ENCODE peak calls at places on chromosome 1, in ten cellular contexts. One of them, this sample, is unnamed.

GRCh38 chr1:80882552-80882951 is 918.2 kb upstream of the ADGRL2 start:
- DNase-seq in CD4-positive, CD25-positive, alpha-beta regulatory T cell: no peak
- DNase-seq in suprapubic skin: no peak
- DNase-seq in thyroid gland: no peak
- DNase-seq in HAP-1: no peak
- DNase-seq in mammary epithelial cell: peak; percentile 22
- DNase-seq in H7: no peak
- DNase-seq in bronchial epithelial cell: peak; percentile 37
- DNase-seq in hepatocyte: peak; percentile 35
- DNase-seq in HepG2: peak; percentile 72
- DNase-seq in this sample: peak; percentile 38

GRCh38 chr1:27562483-27563406 is 41.2 kb downstream of the AHDC1 start:
- DNase-seq in CD4-positive, CD25-positive, alpha-beta regulatory T cell: no peak
- DNase-seq in suprapubic skin: no peak
- DNase-seq in thyroid gland: no peak
- DNase-seq in HAP-1: no peak
- DNase-seq in mammary epithelial cell: no peak
- DNase-seq in H7: no peak
- DNase-seq in bronchial epithelial cell: no peak
- DNase-seq in hepatocyte: peak; percentile 7
- DNase-seq in HepG2: no peak
- DNase-seq in this sample: no peak

GRCh38 chr1:235858784-235859183 is 7.9 kb downstream of the LYST start:
- DNase-seq in CD4-positive, CD25-positive, alpha-beta regulatory T cell: no peak
- DNase-seq in suprapubic skin: no peak
- DNase-seq in thyroid gland: no peak
- DNase-seq in HAP-1: no peak
- DNase-seq in mammary epithelial cell: no peak
- DNase-seq in H7: no peak
- DNase-seq in bronchial epithelial cell: no peak
- DNase-seq in hepatocyte: no peak
- DNase-seq in HepG2: no peak
- DNase-seq in this sample: no peak

GRCh38 chr1:26156285-26157038 is 2.4 kb upstream of the FAM110D start:
- DNase-seq in CD4-positive, CD25-positive, alpha-beta regulatory T cell: no peak
- DNase-seq in suprapubic skin: peak; percentile 78
- DNase-seq in thyroid gland: no peak
- DNase-seq in HAP-1: no peak
- DNase-seq in mammary epithelial cell: no peak
- DNase-seq in H7: peak; percentile 86
- DNase-seq in bronchial epithelial cell: no peak
- DNase-seq in hepatocyte: no peak
- DNase-seq in HepG2: no peak
- DNase-seq in this sample: no peak

GRCh38 chr1:204431310-204432184 is 19.9 kb upstream of the PPP1R15B start:
- DNase-seq in CD4-positive, CD25-positive, alpha-beta regulatory T cell: peak; percentile 72
- DNase-seq in suprapubic skin: peak; percentile 91
- DNase-seq in thyroid gland: peak; percentile 80
- DNase-seq in HAP-1: peak; percentile 57
- DNase-seq in mammary epithelial cell: peak; percentile 56
- DNase-seq in H7: peak; percentile 86
- DNase-seq in bronchial epithelial cell: peak; percentile 70
- DNase-seq in hepatocyte: peak; percentile 89
- DNase-seq in HepG2: peak; percentile 52
- DNase-seq in this sample: peak; percentile 80

GRCh38 chr1:5620997-5621396 is 371.2 kb downstream of the NPHP4 start:
- DNase-seq in CD4-positive, CD25-positive, alpha-beta regulatory T cell: no peak
- DNase-seq in suprapubic skin: peak; percentile 38
- DNase-seq in thyroid gland: peak; percentile 34
- DNase-seq in HAP-1: peak; percentile 21
- DNase-seq in mammary epithelial cell: no peak
- DNase-seq in H7: peak; percentile 85
- DNase-seq in bronchial epithelial cell: no peak
- DNase-seq in hepatocyte: peak; percentile 77
- DNase-seq in HepG2: peak; percentile 26
- DNase-seq in this sample: no peak

GRCh38 chr1:162070094-162070748 is 730 bp downstream of the NOS1AP start:
- DNase-seq in CD4-positive, CD25-positive, alpha-beta regulatory T cell: no peak
- DNase-seq in suprapubic skin: peak; percentile 76
- DNase-seq in thyroid gland: peak; percentile 37
- DNase-seq in HAP-1: no peak
- DNase-seq in mammary epithelial cell: peak; percentile 42
- DNase-seq in H7: peak; percentile 76
- DNase-seq in bronchial epithelial cell: no peak
- DNase-seq in hepatocyte: peak; percentile 37
- DNase-seq in HepG2: no peak
- DNase-seq in this sample: peak; percentile 30

GRCh38 chr1:203166192-203166940 is 9.3 kb downstream of the MYBPH start:
- DNase-seq in CD4-positive, CD25-positive, alpha-beta regulatory T cell: no peak
- DNase-seq in suprapubic skin: no peak
- DNase-seq in thyroid gland: peak; percentile 35
- DNase-seq in HAP-1: no peak
- DNase-seq in mammary epithelial cell: no peak
- DNase-seq in H7: peak; percentile 81
- DNase-seq in bronchial epithelial cell: peak; percentile 35
- DNase-seq in hepatocyte: peak; percentile 67
- DNase-seq in HepG2: peak; percentile 42
- DNase-seq in this sample: no peak

GRCh38 chr1:41319803-41320711 is 41.2 kb upstream of the FOXO6 start:
- DNase-seq in CD4-positive, CD25-positive, alpha-beta regulatory T cell: no peak
- DNase-seq in suprapubic skin: no peak
- DNase-seq in thyroid gland: no peak
- DNase-seq in HAP-1: no peak
- DNase-seq in mammary epithelial cell: no peak
- DNase-seq in H7: peak; percentile 49
- DNase-seq in bronchial epithelial cell: no peak
- DNase-seq in hepatocyte: no peak
- DNase-seq in HepG2: no peak
- DNase-seq in this sample: no peak

GRCh38 chr1:19808351-19808750 is 6.7 kb downstream of the RNF186 start:
- DNase-seq in CD4-positive, CD25-positive, alpha-beta regulatory T cell: no peak
- DNase-seq in suprapubic skin: no peak
- DNase-seq in thyroid gland: no peak
- DNase-seq in HAP-1: no peak
- DNase-seq in mammary epithelial cell: no peak
- DNase-seq in H7: no peak
- DNase-seq in bronchial epithelial cell: no peak
- DNase-seq in hepatocyte: no peak
- DNase-seq in HepG2: no peak
- DNase-seq in this sample: no peak

GRCh38 chr1:248825136-248825535 is 579 bp downstream of the SH3BP5L start:
- DNase-seq in CD4-positive, CD25-positive, alpha-beta regulatory T cell: no peak
- DNase-seq in suprapubic skin: peak; percentile 77
- DNase-seq in thyroid gland: no peak
- DNase-seq in HAP-1: no peak
- DNase-seq in mammary epithelial cell: no peak
- DNase-seq in H7: no peak
- DNase-seq in bronchial epithelial cell: no peak
- DNase-seq in hepatocyte: no peak
- DNase-seq in HepG2: no peak
- DNase-seq in this sample: peak; percentile 30

GRCh38 chr1:49225464-49225863 is 448.8 kb upstream of the BEND5 start:
- DNase-seq in CD4-positive, CD25-positive, alpha-beta regulatory T cell: no peak
- DNase-seq in suprapubic skin: no peak
- DNase-seq in thyroid gland: no peak
- DNase-seq in HAP-1: no peak
- DNase-seq in mammary epithelial cell: no peak
- DNase-seq in H7: no peak
- DNase-seq in bronchial epithelial cell: no peak
- DNase-seq in hepatocyte: no peak
- DNase-seq in HepG2: no peak
- DNase-seq in this sample: no peak

GRCh38 chr1:49226758-49227157 is 450.1 kb upstream of the BEND5 start:
- DNase-seq in CD4-positive, CD25-positive, alpha-beta regulatory T cell: no peak
- DNase-seq in suprapubic skin: no peak
- DNase-seq in thyroid gland: no peak
- DNase-seq in HAP-1: no peak
- DNase-seq in mammary epithelial cell: peak; percentile 15
- DNase-seq in H7: no peak
- DNase-seq in bronchial epithelial cell: no peak
- DNase-seq in hepatocyte: no peak
- DNase-seq in HepG2: no peak
- DNase-seq in this sample: no peak

GRCh38 chr1:49234988-49235387 is 458.3 kb upstream of the BEND5 start:
- DNase-seq in CD4-positive, CD25-positive, alpha-beta regulatory T cell: no peak
- DNase-seq in suprapubic skin: no peak
- DNase-seq in thyroid gland: no peak
- DNase-seq in HAP-1: no peak
- DNase-seq in mammary epithelial cell: peak; percentile 21
- DNase-seq in H7: no peak
- DNase-seq in bronchial epithelial cell: peak; percentile 2
- DNase-seq in hepatocyte: no peak
- DNase-seq in HepG2: no peak
- DNase-seq in this sample: no peak

GRCh38 chr1:49229555-49229954 is 452.9 kb upstream of the BEND5 start:
- DNase-seq in CD4-positive, CD25-positive, alpha-beta regulatory T cell: no peak
- DNase-seq in suprapubic skin: no peak
- DNase-seq in thyroid gland: peak; percentile 72
- DNase-seq in HAP-1: no peak
- DNase-seq in mammary epithelial cell: peak; percentile 29
- DNase-seq in H7: no peak
- DNase-seq in bronchial epithelial cell: peak; percentile 3
- DNase-seq in hepatocyte: no peak
- DNase-seq in HepG2: no peak
- DNase-seq in this sample: peak; percentile 41
- H3K4me3 ChIP-seq in CD4-positive, CD25-positive, alpha-beta regulatory T cell: no peak overlapping the region
- H3K4me3 ChIP-seq in suprapubic skin: no peak overlapping the region
- H3K4me3 ChIP-seq in thyroid gland: no peak overlapping the region
- H3K4me3 ChIP-seq in HAP-1: no peak overlapping the region
- H3K4me3 ChIP-seq in mammary epithelial cell: no peak overlapping the region
- H3K4me3 ChIP-seq in H7: no peak overlapping the region
- H3K4me3 ChIP-seq in bronchial epithelial cell: no peak overlapping the region
- H3K4me3 ChIP-seq in hepatocyte: no peak overlapping the region
- H3K4me3 ChIP-seq in HepG2: no peak overlapping the region
- H3K4me3 ChIP-seq in this sample: no peak overlapping the region

GRCh38 chr1:197181982-197182381 is 35.5 kb upstream of the ASPM start:
- DNase-seq in CD4-positive, CD25-positive, alpha-beta regulatory T cell: no peak
- DNase-seq in suprapubic skin: no peak
- DNase-seq in thyroid gland: no peak
- DNase-seq in HAP-1: no peak
- DNase-seq in mammary epithelial cell: no peak
- DNase-seq in H7: no peak
- DNase-seq in bronchial epithelial cell: no peak
- DNase-seq in hepatocyte: no peak
- DNase-seq in HepG2: no peak
- DNase-seq in this sample: no peak

GRCh38 chr1:197180252-197180878 is 33.9 kb upstream of the ASPM start:
- DNase-seq in CD4-positive, CD25-positive, alpha-beta regulatory T cell: peak; percentile 44
- DNase-seq in suprapubic skin: no peak
- DNase-seq in thyroid gland: no peak
- DNase-seq in HAP-1: peak; percentile 69
- DNase-seq in mammary epithelial cell: peak; percentile 45
- DNase-seq in H7: no peak
- DNase-seq in bronchial epithelial cell: peak; percentile 69
- DNase-seq in hepatocyte: peak; percentile 49
- DNase-seq in HepG2: peak; percentile 47
- DNase-seq in this sample: peak; percentile 20

GRCh38 chr1:197182716-197183115 is 36.2 kb upstream of the ASPM start:
- DNase-seq in CD4-positive, CD25-positive, alpha-beta regulatory T cell: no peak
- DNase-seq in suprapubic skin: no peak
- DNase-seq in thyroid gland: no peak
- DNase-seq in HAP-1: no peak
- DNase-seq in mammary epithelial cell: no peak
- DNase-seq in H7: no peak
- DNase-seq in bronchial epithelial cell: no peak
- DNase-seq in hepatocyte: no peak
- DNase-seq in HepG2: no peak
- DNase-seq in this sample: no peak

GRCh38 chr1:197174818-197175217 is 28.3 kb upstream of the ASPM start:
- DNase-seq in CD4-positive, CD25-positive, alpha-beta regulatory T cell: no peak
- DNase-seq in suprapubic skin: no peak
- DNase-seq in thyroid gland: no peak
- DNase-seq in HAP-1: no peak
- DNase-seq in mammary epithelial cell: no peak
- DNase-seq in H7: no peak
- DNase-seq in bronchial epithelial cell: no peak
- DNase-seq in hepatocyte: no peak
- DNase-seq in HepG2: no peak
- DNase-seq in this sample: no peak

DNA sequence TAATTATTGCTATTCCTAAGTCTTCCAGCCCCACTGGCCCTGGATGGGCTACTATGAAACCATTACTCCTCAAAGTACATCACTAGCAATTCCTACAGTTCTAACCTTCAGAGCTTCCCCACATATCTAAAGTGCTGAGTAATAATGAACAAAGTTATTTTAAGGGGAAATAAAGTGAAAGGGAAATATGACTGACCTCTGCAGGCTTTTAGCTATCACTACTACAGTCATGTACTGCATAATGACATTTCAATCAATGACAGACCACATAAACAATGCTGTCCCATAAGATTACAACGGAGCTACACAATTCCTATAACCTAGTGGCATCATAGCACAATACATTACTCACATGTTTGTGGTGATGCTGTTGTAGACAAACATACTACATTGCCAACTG is 32.5 kb upstream of the ASPM start:
- DNase-seq in CD4-positive, CD25-positive, alpha-beta regulatory T cell: no peak
- DNase-seq in suprapubic skin: no peak
- DNase-seq in thyroid gland: no peak
- DNase-seq in HAP-1: no peak
- DNase-seq in mammary epithelial cell: no peak
- DNase-seq in H7: no peak
- DNase-seq in bronchial epithelial cell: no peak
- DNase-seq in hepatocyte: no peak
- DNase-seq in HepG2: peak; percentile 23
- DNase-seq in this sample: no peak
- H3K36me3 ChIP-seq in CD4-positive, CD25-positive, alpha-beta regulatory T cell: peaks cover 60% of the 10 kb centered on the region
- H3K36me3 ChIP-seq in suprapubic skin: peaks cover 50% of the 10 kb centered on the region
- H3K36me3 ChIP-seq in thyroid gland: peaks cover 13% of the 10 kb centered on the region
- H3K36me3 ChIP-seq in HAP-1: peaks cover 6% of the 10 kb centered on the region
- H3K36me3 ChIP-seq in mammary epithelial cell: peaks cover 16% of the 10 kb centered on the region
- H3K36me3 ChIP-seq in H7: peaks cover 5% of the 10 kb centered on the region
- H3K36me3 ChIP-seq in bronchial epithelial cell: peaks cover 1% of the 10 kb centered on the region
- H3K36me3 ChIP-seq in hepatocyte: no peaks in the 10 kb centered on the region
- H3K36me3 ChIP-seq in HepG2: peaks cover 31% of the 10 kb centered on the region
- H3K36me3 ChIP-seq in this sample: peaks cover 1% of the 10 kb centered on the region

DNA sequence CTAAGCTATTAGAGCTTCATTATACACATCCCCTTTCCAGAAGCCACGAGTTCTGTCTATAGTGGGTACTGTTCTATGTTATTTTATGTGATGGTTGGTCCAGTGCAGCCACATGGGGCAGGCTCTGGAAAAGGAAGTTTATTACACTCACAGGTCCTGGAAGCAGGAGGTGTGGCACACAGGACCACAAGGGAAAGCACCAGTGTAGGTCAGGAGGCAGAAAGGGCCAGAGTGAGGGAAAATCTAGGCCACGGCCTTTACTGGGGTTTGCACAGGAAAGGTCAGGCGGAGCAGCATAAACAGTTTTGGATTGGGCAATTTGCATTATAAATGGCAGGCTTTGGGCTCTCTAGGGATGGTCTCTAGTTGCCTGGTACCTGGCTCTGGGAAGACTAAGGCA is 21.8 kb upstream of the CNIH3 start:
- DNase-seq in CD4-positive, CD25-positive, alpha-beta regulatory T cell: no peak
- DNase-seq in suprapubic skin: no peak
- DNase-seq in thyroid gland: no peak
- DNase-seq in HAP-1: no peak
- DNase-seq in mammary epithelial cell: no peak
- DNase-seq in H7: no peak
- DNase-seq in bronchial epithelial cell: no peak
- DNase-seq in hepatocyte: no peak
- DNase-seq in HepG2: no peak
- DNase-seq in this sample: no peak
- H3K4me3 ChIP-seq in CD4-positive, CD25-positive, alpha-beta regulatory T cell: no peak overlapping the region
- H3K4me3 ChIP-seq in suprapubic skin: no peak overlapping the region
- H3K4me3 ChIP-seq in thyroid gland: no peak overlapping the region
- H3K4me3 ChIP-seq in HAP-1: no peak overlapping the region
- H3K4me3 ChIP-seq in mammary epithelial cell: no peak overlapping the region
- H3K4me3 ChIP-seq in H7: no peak overlapping the region
- H3K4me3 ChIP-seq in bronchial epithelial cell: no peak overlapping the region
- H3K4me3 ChIP-seq in hepatocyte: no peak overlapping the region
- H3K4me3 ChIP-seq in HepG2: no peak overlapping the region
- H3K4me3 ChIP-seq in this sample: no peak overlapping the region

GRCh38 chr1:21749109-21749508 is 33.8 kb downstream of the USP48 start:
- DNase-seq in CD4-positive, CD25-positive, alpha-beta regulatory T cell: no peak
- DNase-seq in suprapubic skin: no peak
- DNase-seq in thyroid gland: no peak
- DNase-seq in HAP-1: no peak
- DNase-seq in mammary epithelial cell: no peak
- DNase-seq in H7: no peak
- DNase-seq in bronchial epithelial cell: no peak
- DNase-seq in hepatocyte: no peak
- DNase-seq in HepG2: no peak
- DNase-seq in this sample: no peak
- H3K36me3 ChIP-seq in CD4-positive, CD25-positive, alpha-beta regulatory T cell: peaks cover 75% of the 10 kb centered on the region
- H3K36me3 ChIP-seq in suprapubic skin: peaks cover 60% of the 10 kb centered on the region
- H3K36me3 ChIP-seq in thyroid gland: peaks cover 21% of the 10 kb centered on the region
- H3K36me3 ChIP-seq in HAP-1: peaks cover 35% of the 10 kb centered on the region
- H3K36me3 ChIP-seq in mammary epithelial cell: peaks cover 26% of the 10 kb centered on the region
- H3K36me3 ChIP-seq in H7: peaks cover 6% of the 10 kb centered on the region
- H3K36me3 ChIP-seq in bronchial epithelial cell: peaks cover 5% of the 10 kb centered on the region
- H3K36me3 ChIP-seq in hepatocyte: no peaks in the 10 kb centered on the region
- H3K36me3 ChIP-seq in HepG2: peaks cover 59% of the 10 kb centered on the region
- H3K36me3 ChIP-seq in this sample: no peaks in the 10 kb centered on the region

This sample was measured in Caco-2.